ENCODE peak calls at places on chromosomes 12 and 14, in seven cellular contexts. Y, U, X, Q, F, K and M are unnamed samples.

GRCh38 chr14:28673056-28673455 is 93.5 kb upstream of the FOXG1 start:
- DNase-seq in X (no peak), Y (no peak), Q (no peak), F (no peak), K (no peak), U (no peak), M (no peak)

GRCh38 chr12:121789233-121789781 is 4.2 kb downstream of the RHOF start:
- DNase-seq in Y (no peak), U (peak), F (no peak), Q (peak), K (no peak), X (no peak), M (no peak)

GRCh38 chr12:6322969-6323339 is 12.5 kb downstream of the PLEKHG6 start:
- DNase-seq in K (no peak), Q (no peak), Y (no peak), F (no peak), X (no peak), U (no peak), M (no peak)

GRCh38 chr12:50275545-50275944 is 7.8 kb downstream of the LIMA1 start:
- DNase-seq in F (no peak), Y (no peak), U (peak), K (no peak), Q (no peak), X (no peak), M (peak)

GRCh38 chr14:59313063-59314018 is 124.9 kb downstream of the DAAM1 start:
- DNase-seq in X (no peak), Q (no peak), U (no peak), Y (no peak), F (no peak), K (no peak), M (no peak)

GRCh38 chr12:76644950-76645349 is 85.4 kb upstream of the OSBPL8 start:
- DNase-seq in X (no peak), F (no peak), Y (no peak), Q (no peak), U (no peak), K (no peak), M (no peak)

GRCh38 chr14:55074662-55075061 is 23.2 kb downstream of the MAPK1IP1L start:
- DNase-seq in K (peak), Y (no peak), Q (no peak), U (no peak), X (no peak), F (no peak), M (no peak)

GRCh38 chr14:75979071-75979571 is 2.7 kb downstream of the TGFB3 start:
- DNase-seq in U (no peak), Q (no peak), K (peak), Y (no peak), F (no peak), X (peak), M (no peak)

GRCh38 chr12:10497602-10498001 is 8.1 kb upstream of the EIF2S3B start:
- DNase-seq in Q (no peak), K (no peak), X (no peak), U (no peak), Y (no peak), F (no peak), M (no peak)

GRCh38 chr12:122949816-122950215 is 16.4 kb downstream of the ABCB9 start:
- DNase-seq in F (no peak), X (no peak), U (no peak), K (no peak), Q (no peak), Y (no peak), M (no peak)

GRCh38 chr12:133120385-133121191 is 9.5 kb downstream of the ZNF891 start:
- DNase-seq in X (no peak), U (no peak), F (no peak), Y (no peak), Q (no peak), K (no peak), M (no peak)

GRCh38 chr12:1552171-1552570 is 42.2 kb downstream of the FBXL14 start:
- DNase-seq in F (no peak), U (no peak), Y (no peak), K (no peak), X (no peak), Q (no peak), M (no peak)

GRCh38 chr12:12883369-12884001 is 7.9 kb upstream of the GPRC5A start:
- DNase-seq in X (no peak), Q (no peak), F (no peak), K (peak), U (no peak), Y (no peak), M (peak)

GRCh38 chr14:105469456-105470162 is 5.0 kb upstream of the CRIP2 start:
- DNase-seq in Y (no peak), U (peak), K (no peak), Q (no peak), F (no peak), X (no peak), M (peak)

GRCh38 chr14:105467942-105468471 is 6.6 kb upstream of the CRIP2 start:
- DNase-seq in Q (no peak), F (no peak), Y (no peak), U (no peak), K (no peak), X (no peak), M (no peak)

GRCh38 chr14:105467249-105467941 is 7.2 kb upstream of the CRIP2 start:
- DNase-seq in U (no peak), Q (no peak), X (no peak), F (no peak), K (no peak), Y (no peak), M (no peak)

GRCh38 chr14:105470163-105470811 is 4.3 kb upstream of the CRIP2 start:
- DNase-seq in Y (no peak), K (no peak), X (no peak), U (no peak), F (no peak), Q (no peak), M (no peak)

GRCh38 chr14:105468621-105469241 is 5.9 kb upstream of the CRIP2 start:
- DNase-seq in U (peak), F (no peak), Y (no peak), Q (no peak), K (no peak), X (no peak), M (peak)
- H3K4me3 ChIP-seq in U (no peak), F (no peak), Y (no peak), Q (no peak), K (no peak), X (no peak), M (no peak)

DNA sequence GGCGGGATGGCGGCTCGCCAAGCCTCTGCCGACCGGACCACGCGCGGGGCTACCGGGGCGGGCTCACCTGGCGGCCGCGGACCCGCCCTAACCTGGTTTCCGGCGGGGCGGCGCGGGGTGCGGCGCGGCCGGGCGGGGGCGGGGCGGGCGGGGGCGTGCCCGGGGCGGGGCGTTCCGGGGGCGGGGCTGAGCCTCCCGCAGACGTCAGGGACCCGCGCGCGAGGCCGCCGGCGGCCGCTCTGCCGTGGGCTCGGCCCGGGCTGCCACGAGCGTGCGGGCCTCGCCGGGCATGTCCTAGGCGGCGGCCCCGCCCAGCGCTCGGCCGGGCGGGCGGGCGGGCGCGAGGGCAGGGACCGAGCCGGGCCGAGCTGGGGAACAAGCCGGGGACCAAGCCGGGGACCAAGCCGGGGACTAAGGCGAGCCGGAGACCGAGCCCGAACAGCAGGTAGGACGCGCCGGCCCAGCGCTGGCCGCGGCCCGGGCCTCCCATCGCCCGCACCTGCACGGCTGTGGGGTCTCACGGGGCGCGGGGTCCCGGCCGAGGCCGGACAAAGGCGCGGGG is at the start of gene CEP170B:
- DNase-seq in Y (no peak), X (peak), Q (peak), F (no peak), K (peak), U (peak), M (peak)
- TF ChIP-seq POLR2A in Y (peak), X (no peak), Q (no peak), F (no peak), K (peak), U (no peak), M (no peak)

DNA sequence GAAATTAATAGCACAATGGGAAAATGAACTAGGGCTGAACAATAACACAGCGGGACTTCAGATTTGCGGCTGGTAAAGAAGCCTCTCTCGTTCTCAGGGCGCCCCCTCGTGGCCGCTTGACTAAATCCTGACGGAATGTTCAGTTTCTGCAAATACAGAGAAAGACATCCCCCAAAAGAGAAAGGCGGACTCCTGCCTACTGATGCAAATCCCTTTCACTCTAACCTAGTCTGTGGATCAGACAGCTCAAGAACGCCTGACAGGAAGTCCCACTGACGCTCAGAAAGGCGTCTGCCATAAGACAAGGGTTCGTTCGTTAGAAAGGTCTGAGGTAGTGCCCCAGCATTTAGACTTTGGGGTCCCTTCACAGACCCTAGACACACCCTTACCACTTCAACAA is 2.5 kb downstream of the NUAK1 start:
- DNase-seq in F (peak), X (peak), Q (peak), U (peak), K (peak), Y (peak), M (peak)
- H3K4me3 ChIP-seq in F (peak), X (no peak), Q (peak), U (peak), K (peak), Y (no peak), M (peak)

GRCh38 chr12:117921922-117922777 is 46.6 kb downstream of the KSR2 start:
- DNase-seq in X (no peak), F (no peak), U (no peak), K (no peak), Y (no peak), Q (no peak), M (no peak)

GRCh38 chr12:117914686-117915085 is 54.1 kb downstream of the KSR2 start:
- DNase-seq in U (no peak), K (no peak), Q (no peak), F (no peak), Y (no peak), X (no peak), M (no peak)

DNA sequence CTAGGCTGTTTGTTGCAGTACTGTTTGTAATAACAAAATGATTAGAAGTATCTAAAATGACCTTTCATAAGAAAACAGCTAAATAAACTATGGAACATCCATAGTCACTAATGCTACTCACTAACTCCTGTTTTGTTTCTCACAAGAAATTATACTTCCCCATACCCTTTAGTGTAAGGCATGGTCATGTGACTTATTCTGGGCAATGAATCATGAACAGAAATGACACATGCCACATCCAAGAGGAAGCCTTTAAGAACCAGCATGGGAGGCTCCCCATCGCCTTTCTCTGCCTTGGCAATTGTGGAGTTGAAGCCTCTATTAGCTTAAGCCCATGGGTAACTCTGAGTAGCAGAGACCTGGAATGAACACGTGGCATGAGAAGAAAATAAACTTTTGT is 49.3 kb downstream of the KSR2 start:
- DNase-seq in K (no peak), X (no peak), Y (no peak), U (no peak), Q (no peak), F (no peak), M (no peak)
- TF ChIP-seq POLR2A in K (no peak), X (no peak), Y (no peak), U (no peak), Q (no peak), F (no peak), M (no peak)

GRCh38 chr12:220946-221550 is 7.1 kb upstream of the SLC6A12 start:
- DNase-seq in F (no peak), U (no peak), X (no peak), Y (no peak), K (no peak), Q (no peak), M (no peak)

GRCh38 chr12:221736-222135 is 7.8 kb upstream of the SLC6A12 start:
- DNase-seq in Q (no peak), F (no peak), Y (no peak), U (no peak), K (no peak), X (no peak), M (no peak)

GRCh38 chr12:219891-220352 is 6.0 kb upstream of the SLC6A12 start:
- DNase-seq in K (peak), X (peak), F (peak), U (peak), Y (peak), Q (no peak), M (peak)

GRCh38 chr12:218221-218620 is 4.3 kb upstream of the SLC6A12 start:
- DNase-seq in X (no peak), Y (no peak), K (no peak), F (no peak), Q (no peak), U (no peak), M (no peak)

DNA sequence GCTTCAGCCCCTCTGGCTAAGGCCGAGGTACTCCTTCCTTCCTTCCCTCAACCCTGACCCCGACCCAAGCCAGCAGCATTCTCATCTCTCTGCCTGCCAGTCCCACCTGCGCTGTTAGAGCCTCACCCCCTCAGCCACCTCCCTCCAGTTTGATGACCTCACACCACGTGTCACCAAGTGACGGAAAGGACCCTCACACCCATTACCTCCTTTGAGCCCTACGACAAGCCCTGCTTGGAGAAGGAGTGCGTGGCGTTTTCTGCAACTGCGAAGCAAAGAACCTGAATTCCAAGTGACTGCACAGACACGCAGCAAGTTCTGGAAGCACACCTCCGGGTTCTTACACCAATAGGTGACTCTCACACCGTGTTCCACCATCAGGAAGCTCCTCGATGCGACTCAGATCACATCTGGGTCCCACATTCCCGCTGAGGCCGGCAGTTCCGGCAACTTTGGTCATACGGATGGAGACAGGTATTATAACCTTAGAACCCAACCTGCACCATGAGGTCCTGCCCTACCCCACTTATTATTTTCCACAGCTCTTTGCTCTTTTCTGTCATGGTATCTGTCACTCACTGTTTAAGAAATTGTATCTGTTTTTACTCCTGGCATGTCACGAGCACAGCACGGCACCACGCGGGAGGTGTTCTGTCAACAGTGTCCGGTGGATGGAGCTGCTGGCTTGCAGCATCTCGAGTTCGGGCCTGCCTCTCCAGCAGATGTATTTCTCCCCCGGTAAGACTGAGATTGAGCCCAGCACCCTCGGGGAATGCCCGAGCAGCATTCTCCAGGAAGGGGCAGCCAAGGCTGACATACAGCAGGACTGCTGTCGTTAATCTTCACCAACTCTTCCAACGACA is 5.0 kb upstream of the SLC6A12 start:
- DNase-seq in Y (no peak), F (no peak), X (no peak), U (no peak), K (no peak), Q (no peak), M (no peak)
- H3K4me3 ChIP-seq in Y (no peak), F (no peak), X (no peak), U (no peak), K (no peak), Q (no peak), M (no peak)

DNA sequence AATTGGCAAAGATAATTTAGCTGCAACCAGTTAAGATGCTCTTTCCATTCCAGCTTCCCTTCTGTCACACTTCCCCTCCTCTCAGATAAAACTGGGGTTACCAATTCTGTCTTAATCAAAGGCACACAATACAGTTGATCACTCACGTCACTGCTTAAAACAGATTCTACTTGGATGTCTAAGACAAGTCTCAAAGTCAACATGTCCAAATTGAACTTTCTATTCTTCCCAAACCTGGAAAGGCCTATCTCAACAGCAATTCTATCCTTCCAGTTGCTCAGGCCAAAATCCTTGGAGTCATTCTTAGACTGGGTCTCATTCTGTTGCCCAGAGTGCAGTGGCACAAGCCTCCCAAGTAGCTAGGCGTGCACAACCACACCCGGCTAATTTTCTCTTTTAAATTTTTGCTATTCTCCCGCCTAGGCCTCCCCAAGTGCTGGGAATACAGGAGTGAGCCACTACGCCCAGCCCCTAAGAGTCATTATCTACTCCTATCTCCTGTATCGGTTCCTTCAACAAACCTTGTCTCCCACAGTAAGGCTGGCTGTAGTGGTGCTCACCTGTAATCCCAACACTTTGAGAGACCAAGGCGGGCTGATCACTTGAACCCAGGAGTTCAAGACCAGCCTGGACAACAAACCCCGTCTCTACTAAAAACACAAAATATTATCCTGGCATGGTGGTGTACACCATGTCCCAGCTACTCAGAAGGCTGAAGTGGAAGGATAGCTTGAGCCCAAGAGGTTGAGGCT is 4.8 kb downstream of the RPS29 start:
- DNase-seq in Q (no peak), F (no peak), X (no peak), U (no peak), Y (no peak), K (no peak), M (no peak)
- TF ChIP-seq POLR2A in Q (no peak), F (no peak), X (no peak), U (no peak), Y (no peak), K (no peak), M (no peak)